ENCODE peak calls at places on chromosome 2, in four cellular contexts. One of them, this sample, is unnamed. For H3K27me3, the result is how much of the 10 kb centered on the place peaks cover.

GRCh38 chr2:2502150-2502549 is 171.1 kb upstream of the MYT1L start:
- DNase-seq in keratinocyte: no peak
- DNase-seq in mammary epithelial cell: no peak
- DNase-seq in upper lobe of right lung: no peak
- DNase-seq in this sample: no peak

GRCh38 chr2:33489835-33490431 is 13.5 kb downstream of the RASGRP3 start:
- DNase-seq in keratinocyte: no peak
- DNase-seq in mammary epithelial cell: no peak
- DNase-seq in upper lobe of right lung: no peak
- DNase-seq in this sample: no peak

GRCh38 chr2:96642564-96643350 is at the start of gene FER1L5:
- DNase-seq in keratinocyte: no peak
- DNase-seq in mammary epithelial cell: no peak
- DNase-seq in upper lobe of right lung: no peak
- DNase-seq in this sample: peak

GRCh38 chr2:224085246-224085645 is 46.2 kb upstream of the SERPINE2 start:
- DNase-seq in keratinocyte: no peak
- DNase-seq in mammary epithelial cell: peak
- DNase-seq in upper lobe of right lung: no peak
- DNase-seq in this sample: peak

GRCh38 chr2:15159751-15160177 is 401.4 kb downstream of the NBAS start:
- DNase-seq in keratinocyte: peak
- DNase-seq in mammary epithelial cell: peak
- DNase-seq in upper lobe of right lung: no peak
- DNase-seq in this sample: peak

GRCh38 chr2:168459256-168459655 is 3.2 kb downstream of the CERS6 start:
- DNase-seq in keratinocyte: no peak
- DNase-seq in mammary epithelial cell: no peak
- DNase-seq in upper lobe of right lung: no peak
- DNase-seq in this sample: no peak

GRCh38 chr2:45814528-45814927 is 163.1 kb downstream of the PRKCE start:
- DNase-seq in keratinocyte: no peak
- DNase-seq in mammary epithelial cell: no peak
- DNase-seq in upper lobe of right lung: no peak
- DNase-seq in this sample: no peak

GRCh38 chr2:219459460-219460311 is 25.0 kb downstream of the SPEG start:
- DNase-seq in keratinocyte: no peak
- DNase-seq in mammary epithelial cell: peak
- DNase-seq in upper lobe of right lung: no peak
- DNase-seq in this sample: peak

GRCh38 chr2:227423633-227424499 is 36.1 kb upstream of the SCYGR1 start:
- DNase-seq in keratinocyte: no peak
- DNase-seq in mammary epithelial cell: no peak
- DNase-seq in upper lobe of right lung: no peak
- DNase-seq in this sample: no peak

GRCh38 chr2:141021611-141022010 is 1109.2 kb downstream of the LRP1B start:
- DNase-seq in keratinocyte: no peak
- DNase-seq in mammary epithelial cell: no peak
- DNase-seq in upper lobe of right lung: no peak
- DNase-seq in this sample: peak

GRCh38 chr2:11749646-11750349 is 3.4 kb downstream of the LPIN1 start:
- DNase-seq in keratinocyte: no peak
- DNase-seq in mammary epithelial cell: no peak
- DNase-seq in upper lobe of right lung: no peak
- DNase-seq in this sample: no peak

GRCh38 chr2:161905389-161906046 is 168.5 kb downstream of the DPP4 start:
- DNase-seq in keratinocyte: peak
- DNase-seq in mammary epithelial cell: peak
- DNase-seq in upper lobe of right lung: no peak
- DNase-seq in this sample: peak

GRCh38 chr2:241968417-241968816 is 98.9 kb downstream of the RTP5 start:
- DNase-seq in keratinocyte: no peak
- DNase-seq in mammary epithelial cell: no peak
- DNase-seq in upper lobe of right lung: no peak
- DNase-seq in this sample: no peak

GRCh38 chr2:224887159-224887558 is 155.1 kb downstream of the DOCK10 start:
- DNase-seq in keratinocyte: no peak
- DNase-seq in mammary epithelial cell: peak
- DNase-seq in upper lobe of right lung: no peak
- DNase-seq in this sample: no peak

GRCh38 chr2:48531141-48531648 is 1.2 kb downstream of the STON1 start:
- DNase-seq in keratinocyte: peak
- DNase-seq in mammary epithelial cell: peak
- DNase-seq in upper lobe of right lung: no peak
- DNase-seq in this sample: peak

GRCh38 chr2:59236723-59237122 is 995.6 kb upstream of the FANCL start:
- DNase-seq in keratinocyte: no peak
- DNase-seq in mammary epithelial cell: peak
- DNase-seq in upper lobe of right lung: no peak
- DNase-seq in this sample: peak

GRCh38 chr2:105056245-105056644 is 18.4 kb downstream of the MRPS9 start:
- DNase-seq in keratinocyte: no peak
- DNase-seq in mammary epithelial cell: no peak
- DNase-seq in upper lobe of right lung: no peak
- DNase-seq in this sample: no peak

GRCh38 chr2:150644298-150645067 is 157.0 kb upstream of the RND3 start:
- DNase-seq in keratinocyte: no peak
- DNase-seq in mammary epithelial cell: peak
- DNase-seq in upper lobe of right lung: no peak
- DNase-seq in this sample: peak

GRCh38 chr2:58608146-58608545 is 367.0 kb upstream of the FANCL start:
- DNase-seq in keratinocyte: no peak
- DNase-seq in mammary epithelial cell: no peak
- DNase-seq in upper lobe of right lung: no peak
- DNase-seq in this sample: no peak

GRCh38 chr2:8021942-8022341 is 659.9 kb upstream of the ID2 start:
- DNase-seq in keratinocyte: no peak
- DNase-seq in mammary epithelial cell: no peak
- DNase-seq in upper lobe of right lung: no peak
- DNase-seq in this sample: no peak

GRCh38 chr2:28009732-28010131 is 119.2 kb downstream of the BABAM2 start:
- DNase-seq in keratinocyte: no peak
- DNase-seq in mammary epithelial cell: no peak
- DNase-seq in upper lobe of right lung: no peak
- DNase-seq in this sample: no peak

GRCh38 chr2:173969886-173970285 is 4.7 kb upstream of the SP3 start:
- DNase-seq in keratinocyte: no peak
- DNase-seq in mammary epithelial cell: no peak
- DNase-seq in upper lobe of right lung: no peak
- DNase-seq in this sample: peak

DNA sequence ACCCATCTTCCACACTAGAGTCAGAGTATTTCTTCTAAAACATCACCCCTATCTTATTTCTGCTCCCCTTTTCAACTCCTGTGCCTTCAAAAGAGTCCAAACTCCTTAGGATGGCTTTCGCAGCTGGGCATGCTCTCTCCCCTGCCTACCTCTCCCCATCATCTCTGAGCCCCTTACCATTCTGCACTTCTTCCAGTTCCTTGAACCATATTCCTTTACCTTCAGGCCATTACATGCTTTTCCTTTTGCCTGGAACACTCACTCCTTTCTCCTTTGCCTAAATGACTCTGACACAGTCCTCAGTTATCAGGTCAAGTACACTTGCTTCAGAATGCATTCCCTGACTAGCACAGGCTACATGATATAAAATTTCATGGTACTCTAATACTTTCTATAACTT is 22.4 kb downstream of the APOB start:
- DNase-seq in keratinocyte: no peak
- DNase-seq in mammary epithelial cell: no peak
- DNase-seq in upper lobe of right lung: no peak
- DNase-seq in this sample: no peak
- H3K4me3 ChIP-seq in keratinocyte: no peak
- H3K4me3 ChIP-seq in mammary epithelial cell: no peak
- H3K4me3 ChIP-seq in upper lobe of right lung: no peak
- H3K4me3 ChIP-seq in this sample: no peak

DNA sequence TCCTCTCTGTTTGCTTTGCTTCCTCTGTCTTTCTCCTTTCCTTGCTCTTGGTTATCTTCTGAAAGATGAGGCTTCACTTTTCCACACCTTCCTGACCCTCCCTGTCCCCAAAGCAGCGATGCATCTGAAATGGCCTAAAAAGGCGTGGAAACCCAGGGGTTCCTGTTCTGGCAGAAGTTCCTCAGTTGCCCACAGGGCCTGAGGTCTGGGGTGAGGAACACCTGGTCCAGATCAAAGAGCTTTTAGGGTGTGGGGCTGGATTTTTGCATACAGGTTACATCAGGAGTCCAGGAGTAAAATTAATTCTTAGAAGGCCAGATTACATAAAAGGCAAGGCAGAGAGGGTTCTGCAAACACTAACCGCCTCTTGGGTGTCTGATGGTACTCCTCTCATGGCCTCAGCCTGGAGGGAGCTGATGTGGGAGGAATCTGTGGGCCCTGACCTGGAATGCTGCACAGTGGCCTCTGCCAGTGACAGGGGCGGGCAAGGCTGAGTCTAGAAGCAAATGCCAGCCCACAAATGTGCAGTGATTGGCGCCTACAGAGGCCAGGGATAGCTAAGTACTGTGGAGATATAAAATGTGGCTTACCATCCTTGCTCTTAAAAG is 41.8 kb downstream of the INPP4A start:
- DNase-seq in keratinocyte: no peak
- DNase-seq in mammary epithelial cell: no peak
- DNase-seq in upper lobe of right lung: no peak
- DNase-seq in this sample: no peak
- H3K27me3 ChIP-seq in keratinocyte: under half
- H3K27me3 ChIP-seq in mammary epithelial cell: under half
- H3K27me3 ChIP-seq in upper lobe of right lung: under half
- H3K27me3 ChIP-seq in this sample: under half

GRCh38 chr2:164693390-164693789 is 72.1 kb upstream of the GRB14 start:
- DNase-seq in keratinocyte: no peak
- DNase-seq in mammary epithelial cell: no peak
- DNase-seq in upper lobe of right lung: no peak
- DNase-seq in this sample: no peak

GRCh38 chr2:164692114-164692513 is 70.8 kb upstream of the GRB14 start:
- DNase-seq in keratinocyte: no peak
- DNase-seq in mammary epithelial cell: no peak
- DNase-seq in upper lobe of right lung: no peak
- DNase-seq in this sample: no peak

GRCh38 chr2:164693834-164694233 is 72.6 kb upstream of the GRB14 start:
- DNase-seq in keratinocyte: no peak
- DNase-seq in mammary epithelial cell: no peak
- DNase-seq in upper lobe of right lung: no peak
- DNase-seq in this sample: no peak

GRCh38 chr2:164694275-164694695 is 73.0 kb upstream of the GRB14 start:
- DNase-seq in keratinocyte: no peak
- DNase-seq in mammary epithelial cell: no peak
- DNase-seq in upper lobe of right lung: no peak
- DNase-seq in this sample: no peak

DNA sequence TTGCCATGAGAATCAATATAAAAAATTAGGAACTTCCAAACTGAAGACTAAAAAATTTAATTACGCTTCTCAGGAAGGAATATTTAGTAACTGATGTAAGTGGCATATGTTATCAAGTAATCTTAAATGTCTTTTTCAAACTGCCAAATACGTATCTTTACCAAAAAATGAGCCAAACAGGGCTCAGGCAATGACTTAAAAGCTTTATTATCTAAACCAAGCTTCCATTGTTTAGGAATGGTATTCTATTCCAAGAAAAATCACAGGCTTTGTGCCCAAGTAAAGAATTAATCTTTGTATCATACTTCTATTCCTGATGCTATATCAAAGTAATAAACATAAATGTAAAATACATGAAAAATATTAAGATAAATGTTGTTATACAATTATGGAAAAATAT is 71.7 kb upstream of the GRB14 start:
- DNase-seq in keratinocyte: no peak
- DNase-seq in mammary epithelial cell: no peak
- DNase-seq in upper lobe of right lung: no peak
- DNase-seq in this sample: no peak
- H3K4me3 ChIP-seq in keratinocyte: no peak
- H3K4me3 ChIP-seq in mammary epithelial cell: no peak
- H3K4me3 ChIP-seq in upper lobe of right lung: no peak
- H3K4me3 ChIP-seq in this sample: no peak

DNA sequence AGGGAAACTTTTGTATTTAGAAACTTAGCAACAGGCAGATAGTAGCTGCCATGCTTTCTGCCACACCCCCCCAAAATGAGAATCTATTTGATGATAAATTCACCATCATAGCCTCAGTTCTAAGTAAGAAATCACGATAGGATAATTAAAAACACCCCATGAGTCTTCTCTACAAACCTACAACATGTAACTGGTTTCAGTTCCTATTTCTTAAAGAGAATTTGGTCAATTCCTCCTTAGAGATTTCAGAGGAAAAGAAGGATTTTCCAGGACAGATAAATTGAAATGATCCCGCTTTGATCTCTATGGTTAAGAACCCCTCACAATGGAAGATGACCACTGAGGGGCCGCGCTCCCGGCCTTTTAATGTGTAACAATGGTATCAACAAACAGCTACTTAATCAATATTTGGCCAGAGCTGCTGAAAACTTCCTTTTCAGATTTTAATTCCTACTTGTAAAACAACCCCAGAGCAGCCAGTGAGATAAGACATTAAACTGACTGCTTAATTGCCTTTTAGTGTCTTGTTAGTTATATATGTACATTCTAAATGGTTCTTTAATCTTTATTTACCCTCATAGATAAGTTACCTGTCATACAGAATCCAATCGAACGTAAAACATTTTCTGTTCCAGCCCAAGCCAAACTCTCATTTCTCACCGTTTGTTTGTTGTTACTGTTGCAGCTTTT is 10.1 kb downstream of the PAX3 start:
- DNase-seq in keratinocyte: no peak
- DNase-seq in mammary epithelial cell: no peak
- DNase-seq in upper lobe of right lung: no peak
- DNase-seq in this sample: no peak
- H3K27me3 ChIP-seq in keratinocyte: half or more
- H3K27me3 ChIP-seq in mammary epithelial cell: half or more
- H3K27me3 ChIP-seq in upper lobe of right lung: half or more
- H3K27me3 ChIP-seq in this sample: half or more

DNA sequence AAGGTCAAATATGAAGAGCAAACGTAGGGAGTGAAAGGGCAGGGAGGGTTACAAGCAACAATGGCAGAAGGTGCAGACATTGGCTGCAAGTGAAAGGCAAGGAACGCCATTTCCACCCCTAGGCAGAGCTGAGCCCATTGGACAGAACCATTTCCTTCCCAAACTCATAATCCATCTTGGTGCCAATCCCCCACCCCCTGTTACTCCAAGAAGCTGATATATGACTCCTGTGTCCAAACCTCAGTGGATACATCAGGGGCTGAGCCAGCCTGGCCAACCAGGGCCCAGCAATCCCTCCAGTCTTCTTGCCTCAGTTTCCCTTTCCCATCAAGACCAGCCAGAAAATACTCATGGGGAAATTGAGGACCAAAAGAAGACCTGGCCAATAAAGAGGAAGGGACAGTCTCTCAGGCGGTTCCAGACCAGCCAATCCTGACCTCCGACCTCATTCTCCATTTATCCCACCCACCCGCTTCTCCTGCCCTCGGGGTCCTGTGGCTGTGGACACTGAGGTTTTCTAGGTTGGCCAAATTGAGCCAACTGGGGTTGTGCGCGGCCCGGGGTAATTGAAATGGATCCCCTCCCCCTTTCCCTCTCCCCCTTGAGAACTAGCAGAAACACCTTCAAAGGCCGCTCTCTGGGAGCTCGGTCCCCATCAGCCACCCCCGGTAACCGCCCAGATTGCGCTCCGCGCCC is 24.8 kb downstream of the TNS1 start:
- DNase-seq in keratinocyte: no peak
- DNase-seq in mammary epithelial cell: no peak
- DNase-seq in upper lobe of right lung: peak
- DNase-seq in this sample: no peak
- H3K4me3 ChIP-seq in keratinocyte: no peak
- H3K4me3 ChIP-seq in mammary epithelial cell: no peak
- H3K4me3 ChIP-seq in upper lobe of right lung: peak
- H3K4me3 ChIP-seq in this sample: no peak

GRCh38 chr2:30633039-30633438 is 174.2 kb downstream of the CAPN13 start:
- DNase-seq in keratinocyte: no peak
- DNase-seq in mammary epithelial cell: no peak
- DNase-seq in upper lobe of right lung: no peak
- DNase-seq in this sample: no peak
- H3K27me3 ChIP-seq in keratinocyte: under half
- H3K27me3 ChIP-seq in mammary epithelial cell: under half
- H3K27me3 ChIP-seq in upper lobe of right lung: under half
- H3K27me3 ChIP-seq in this sample: under half

This sample was measured in bronchial epithelial cell.